ENCODE peak calls at places on chromosome 20, in seven cellular contexts. G is uterus, Y is heart left ventricle, F is transverse colon, S is adrenal gland, H is GM12878, B is A549. P is an unnamed sample.

GRCh38 chr20:4063631-4064030 is 48.3 kb upstream of the RNF24 start:
- DNase-seq in G (no peak), Y (no peak), F (no peak), S (no peak), H (no peak), B (no peak), P (no peak)

GRCh38 chr20:64047046-64047389 is 2.4 kb downstream of the SOX18 start:
- DNase-seq in G (no peak), Y (no peak), F (no peak), S (no peak), H (no peak), B (no peak), P (no peak)

GRCh38 chr20:40233401-40233800 is 455.6 kb downstream of the MAFB start:
- DNase-seq in G (no peak), Y (no peak), F (no peak), S (no peak), H (no peak), B (no peak), P (no peak)

GRCh38 chr20:49519777-49520359 is 37.4 kb upstream of the KCNB1 start:
- DNase-seq in G (no peak), Y (no peak), F (no peak), S (no peak), H (no peak), B (no peak), P (no peak)

GRCh38 chr20:48286571-48287551 is 501.6 kb upstream of the SULF2 start:
- DNase-seq in G (peak; percentile 30), Y (no peak), F (no peak), S (peak; percentile 47), H (no peak), B (no peak), P (no peak)

GRCh38 chr20:2692036-2692885 is at the start of gene EBF4:
- DNase-seq in G (peak; percentile 72), Y (peak; percentile 54), F (peak; percentile 47), S (peak; percentile 74), H (no peak), B (peak; percentile 69), P (no peak)

GRCh38 chr20:48238781-48239180 is 453.5 kb upstream of the SULF2 start:
- DNase-seq in G (no peak), Y (no peak), F (no peak), S (no peak), H (no peak), B (no peak), P (no peak)

GRCh38 chr20:50110141-50111047 is 2.6 kb downstream of the UBE2V1 start:
- DNase-seq in G (no peak), Y (no peak), F (peak; percentile 63), S (peak; percentile 31), H (peak; percentile 52), B (no peak), P (no peak)

GRCh38 chr20:23361108-23361650 is 803 bp upstream of the GZF1 start:
- DNase-seq in G (no peak), Y (no peak), F (no peak), S (peak; percentile 82), H (no peak), B (peak; percentile 30), P (no peak)

GRCh38 chr20:49697071-49697470 is 16.6 kb downstream of the B4GALT5 start:
- DNase-seq in G (no peak), Y (no peak), F (peak; percentile 70), S (no peak), H (no peak), B (no peak), P (no peak)

GRCh38 chr20:12354725-12355124 is 437.0 kb downstream of the BTBD3 start:
- DNase-seq in G (no peak), Y (no peak), F (no peak), S (no peak), H (no peak), B (no peak), P (no peak)

GRCh38 chr20:40753472-40753871 is 64.4 kb upstream of the MAFB start:
- DNase-seq in G (no peak), Y (no peak), F (no peak), S (no peak), H (no peak), B (no peak), P (no peak)

GRCh38 chr20:57428611-57429496 is 37.7 kb downstream of the RBM38 start:
- DNase-seq in G (no peak), Y (no peak), F (no peak), S (peak; percentile 61), H (no peak), B (no peak), P (no peak)

GRCh38 chr20:20548527-20549266 is 163.7 kb downstream of the RALGAPA2 start:
- DNase-seq in G (no peak), Y (no peak), F (no peak), S (no peak), H (no peak), B (no peak), P (no peak)

GRCh38 chr20:10263385-10264165 is 44.9 kb downstream of the SNAP25 start:
- DNase-seq in G (no peak), Y (no peak), F (no peak), S (no peak), H (no peak), B (no peak), P (no peak)

GRCh38 chr20:47876348-47877056 is 91.2 kb upstream of the SULF2 start:
- DNase-seq in G (no peak), Y (no peak), F (no peak), S (no peak), H (no peak), B (no peak), P (no peak)

GRCh38 chr20:43963233-43963632 is 48.6 kb downstream of the TOX2 start:
- DNase-seq in G (no peak), Y (no peak), F (no peak), S (peak; percentile 21), H (no peak), B (no peak), P (no peak)

GRCh38 chr20:48180637-48181036 is 395.4 kb upstream of the SULF2 start:
- DNase-seq in G (no peak), Y (no peak), F (no peak), S (no peak), H (no peak), B (no peak), P (no peak)

GRCh38 chr20:25052255-25053206 is 5.4 kb downstream of the ACSS1 start:
- DNase-seq in G (peak; percentile 55), Y (no peak), F (peak; percentile 10), S (peak; percentile 25), H (no peak), B (no peak), P (no peak)

GRCh38 chr20:23582293-23582692 is 14.0 kb upstream of the CST9L start:
- DNase-seq in G (no peak), Y (no peak), F (no peak), S (no peak), H (no peak), B (no peak), P (no peak)

GRCh38 chr20:41359541-41360011 is 7.0 kb downstream of the EMILIN3 start:
- DNase-seq in G (no peak), Y (peak; percentile 59), F (no peak), S (no peak), H (no peak), B (no peak), P (no peak)

GRCh38 chr20:50456452-50457324 is 53.5 kb upstream of the PTPN1 start:
- DNase-seq in G (no peak), Y (no peak), F (no peak), S (no peak), H (no peak), B (no peak), P (no peak)

GRCh38 chr20:56414842-56415765 is 3.0 kb downstream of the CASS4 start:
- DNase-seq in G (no peak), Y (no peak), F (no peak), S (no peak), H (no peak), B (no peak), P (no peak)

DNA sequence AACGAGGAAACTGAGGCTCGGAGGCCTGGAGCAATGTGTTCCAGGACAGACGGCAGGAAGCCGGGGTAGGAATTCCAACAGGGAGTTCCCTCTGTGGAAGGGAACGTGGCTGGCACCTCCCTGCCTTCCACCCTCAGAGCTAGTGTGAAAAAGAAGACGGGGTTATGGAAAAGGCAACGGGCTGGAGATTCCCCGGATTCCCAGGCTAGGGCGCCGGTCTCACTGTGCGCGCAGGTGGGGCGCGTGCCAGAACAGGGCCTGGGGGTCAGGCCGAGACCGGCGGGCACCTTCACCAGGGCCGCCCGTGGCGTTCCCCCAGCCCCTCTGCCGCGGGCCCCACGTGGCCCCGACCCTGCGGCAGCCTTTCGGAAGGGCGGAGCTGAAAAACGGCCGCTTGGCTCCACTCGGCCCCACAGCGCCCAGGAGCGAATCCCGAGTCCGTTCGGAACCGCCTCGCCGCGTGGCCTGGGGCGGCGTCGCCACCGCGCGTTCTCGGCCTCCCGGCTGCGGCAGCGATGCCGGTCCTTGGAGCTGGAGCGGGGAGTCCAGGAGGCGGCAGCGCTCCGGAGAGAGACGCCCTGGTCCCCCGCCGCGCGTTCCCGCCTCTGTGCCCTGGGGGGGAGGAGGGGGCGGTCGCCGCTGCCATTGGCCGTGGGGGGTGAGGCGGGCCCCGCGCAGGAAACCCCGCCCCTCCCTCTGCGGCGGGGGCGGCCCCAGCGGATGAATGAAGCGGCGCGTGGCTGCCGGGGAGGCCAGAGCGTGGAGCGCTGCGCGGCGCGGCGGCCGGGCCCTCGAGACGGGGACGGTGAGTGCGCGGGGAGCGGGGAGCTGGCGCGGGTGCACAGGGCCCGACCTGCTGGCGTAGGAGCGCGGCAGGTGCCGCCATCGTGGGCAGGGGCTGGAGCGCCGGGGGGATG is at the start of gene SLCO4A1:
- DNase-seq in G (peak; percentile 63), Y (peak; percentile 85), F (peak; percentile 87), S (peak; percentile 81), H (no peak), B (peak; percentile 81), P (peak; percentile 92)
- TF ChIP-seq POLR2A in G (peak; percentile 67), Y (peak; percentile 91), F (peak; percentile 73), S (peak; percentile 15), H (peak; percentile 81), B (peak; percentile 45), P (peak; percentile 70)

GRCh38 chr20:35699127-35699913 is at the start of the genes NFS1 and ROMO1:
- DNase-seq in G (peak; percentile 86), Y (peak; percentile 92), F (peak; percentile 87), S (peak; percentile 85), H (peak; percentile 36), B (peak; percentile 91), P (peak; percentile 85)
- TF ChIP-seq POLR2A in G (peak; percentile 68), Y (peak; percentile 71), F (peak; percentile 65), S (peak; percentile 57), H (peak; percentile 90), B (peak; percentile 79), P (peak; percentile 69)

GRCh38 chr20:38152175-38153010 is 12.7 kb downstream of the TGM2 start:
- DNase-seq in G (peak; percentile 70), Y (peak; percentile 93), F (peak; percentile 80), S (peak; percentile 95), H (peak; percentile 25), B (peak; percentile 72), P (peak; percentile 80)
- TF ChIP-seq POLR2A in G (no peak), Y (no peak), F (no peak), S (no peak), H (no peak), B (no peak), P (peak; percentile 16)

GRCh38 chr20:31720486-31721407 is 1.9 kb downstream of the BCL2L1 start:
- DNase-seq in G (no peak), Y (no peak), F (peak; percentile 60), S (no peak), H (no peak), B (no peak), P (no peak)
- TF ChIP-seq POLR2A in G (no peak), Y (no peak), F (peak; percentile 22), S (no peak), H (no peak), B (no peak), P (no peak)

P was measured in H54.